ENCODE peak calls at places on chromosome 10, in six cellular contexts. R is A172; E is LoVo; F is NCI-H1092 treated with DMSO at 0.1 percent for 48 hours; P is central memory CD4-positive, alpha-beta T cell; T is tibial nerve. A is an unnamed sample.

GRCh38 chr10:2392145-2392812 is 655.0 kb upstream of the ADARB2 start:
- DNase-seq in R (no peak), E (no peak), F (no peak), P (no peak), T (no peak), A (no peak)

GRCh38 chr10:48564466-48565150 is 40.3 kb downstream of the ARHGAP22 start:
- DNase-seq in R (no peak), E (no peak), F (no peak), P (no peak), T (no peak), A (peak)

GRCh38 chr10:60810437-60811182 is 32.3 kb downstream of the CDK1 start:
- DNase-seq in R (peak), E (no peak), F (no peak), P (no peak), T (no peak), A (no peak)

GRCh38 chr10:74227697-74228424 is 76.8 kb downstream of the ADK start:
- DNase-seq in R (peak), E (no peak), F (no peak), P (peak), T (no peak), A (no peak)

GRCh38 chr10:133397938-133398337 is 4.0 kb downstream of the MTG1 start:
- DNase-seq in R (no peak), E (no peak), F (no peak), P (no peak), T (no peak), A (no peak)

GRCh38 chr10:79027147-79028055 is 41.4 kb upstream of the ZMIZ1 start:
- DNase-seq in R (no peak), E (no peak), F (no peak), P (no peak), T (no peak), A (no peak)

GRCh38 chr10:48461623-48462481 is 143.0 kb downstream of the ARHGAP22 start:
- DNase-seq in R (no peak), E (no peak), F (no peak), P (no peak), T (no peak), A (no peak)

GRCh38 chr10:28429573-28430216 is 103.2 kb upstream of the WAC start:
- DNase-seq in R (peak), E (no peak), F (no peak), P (no peak), T (no peak), A (peak)

GRCh38 chr10:33901166-33901565 is 566.7 kb upstream of the NRP1 start:
- DNase-seq in R (no peak), E (no peak), F (no peak), P (no peak), T (peak), A (no peak)

A was measured in cerebellar cortex.